ENCODE peak calls at places on chromosome 17, in six cellular contexts. S is heart left ventricle, B is A549, N is prostate gland, G is heart right ventricle, D is neural progenitor cell. H is an unnamed sample. For H3K4me1, the result is how much of the 10 kb centered on the place peaks cover.

GRCh38 chr17:27798376-27798775 is 2.0 kb downstream of the NOS2 start:
- DNase-seq in S (no peak), B (no peak), N (no peak), G (no peak), D (no peak), H (no peak)

GRCh38 chr17:83079766-83080616 is 582 bp downstream of the METRNL start:
- DNase-seq in S (no peak), B (peak), N (no peak), G (no peak), D (peak), H (peak)

GRCh38 chr17:36885161-36885735 is 52.0 kb upstream of the LHX1 start:
- DNase-seq in S (no peak), B (no peak), N (no peak), G (no peak), D (no peak), H (peak)

GRCh38 chr17:3892095-3892998 is 506 bp downstream of the CAMKK1 start:
- DNase-seq in S (peak), B (peak), N (peak), G (peak), D (peak), H (peak)

GRCh38 chr17:10216213-10216982 is 18.0 kb upstream of the GAS7 start:
- DNase-seq in S (no peak), B (no peak), N (no peak), G (no peak), D (peak), H (no peak)

GRCh38 chr17:7241047-7241733 is 1.1 kb downstream of the GABARAP start:
- DNase-seq in S (no peak), B (no peak), N (no peak), G (no peak), D (no peak), H (no peak)

GRCh38 chr17:79836952-79837887 is 2.0 kb downstream of the CBX4 start:
- DNase-seq in S (peak), B (peak), N (peak), G (peak), D (peak), H (peak)

GRCh38 chr17:74417178-74418045 is 14.5 kb upstream of the GPRC5C start:
- DNase-seq in S (no peak), B (peak), N (no peak), G (no peak), D (no peak), H (no peak)

GRCh38 chr17:76726231-76726765 is at the start of gene JMJD6:
- DNase-seq in S (peak), B (peak), N (peak), G (peak), D (peak), H (peak)

GRCh38 chr17:67671492-67671891 is 46.2 kb upstream of the NOL11 start:
- DNase-seq in S (no peak), B (no peak), N (peak), G (no peak), D (no peak), H (no peak)

GRCh38 chr17:65998675-65999074 is 193.3 kb downstream of the CEP112 start:
- DNase-seq in S (no peak), B (no peak), N (no peak), G (no peak), D (no peak), H (no peak)

GRCh38 chr17:64393000-64393402 is 2.3 kb upstream of the PECAM1 start:
- DNase-seq in S (no peak), B (no peak), N (no peak), G (no peak), D (no peak), H (no peak)

GRCh38 chr17:52244689-52245088 is 86.2 kb upstream of the CA10 start:
- DNase-seq in S (no peak), B (no peak), N (no peak), G (no peak), D (no peak), H (no peak)

GRCh38 chr17:36500745-36501225 is 14.3 kb downstream of the ZNHIT3 start:
- DNase-seq in S (no peak), B (no peak), N (no peak), G (no peak), D (no peak), H (no peak)

GRCh38 chr17:59825533-59826316 is 67.0 kb downstream of the TUBD1 start:
- DNase-seq in S (no peak), B (no peak), N (no peak), G (no peak), D (no peak), H (peak)

GRCh38 chr17:81332949-81333570 is 38.0 kb upstream of the SLC38A10 start:
- DNase-seq in S (no peak), B (no peak), N (no peak), G (no peak), D (no peak), H (no peak)
- H3K4me1 ChIP-seq in S (under half), B (half or more), N (under half), G (under half), D (under half), H (under half)

DNA sequence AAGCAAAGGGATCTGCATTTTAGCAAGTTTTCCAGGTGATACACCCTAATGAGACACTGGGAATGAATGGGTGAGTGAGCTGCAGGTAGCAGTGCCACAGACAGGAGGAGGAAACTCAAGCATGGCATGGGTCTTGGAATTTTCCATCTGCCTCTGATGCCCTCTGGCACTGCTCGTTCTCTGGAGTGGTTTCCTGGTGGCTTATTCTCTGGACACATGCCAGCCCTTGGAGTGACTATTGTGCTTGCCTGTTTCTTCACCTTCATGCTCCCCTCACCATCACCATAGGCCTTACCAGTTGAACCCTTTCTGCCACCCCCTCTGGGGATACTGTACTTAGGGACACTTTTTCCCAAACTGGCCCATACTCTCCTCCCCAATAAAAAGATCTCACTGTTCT is 1.6 kb downstream of the COASY start:
- DNase-seq in S (no peak), B (no peak), N (no peak), G (no peak), D (no peak), H (no peak)
- TF ChIP-seq CTCF in S (no peak), B (no peak), N (no peak), G (no peak), D (no peak), H (no peak)

GRCh38 chr17:40548982-40549680 is 16.1 kb downstream of the CCR7 start:
- DNase-seq in S (no peak), B (peak), N (no peak), G (no peak), D (no peak), H (no peak)
- H3K4me1 ChIP-seq in S (under half), B (half or more), N (under half), G (half or more), D (under half), H (under half)

GRCh38 chr17:80982426-80982974 is 9.1 kb upstream of the CHMP6 start:
- DNase-seq in S (no peak), B (no peak), N (no peak), G (no peak), D (no peak), H (no peak)

GRCh38 chr17:80986046-80986445 is 5.6 kb upstream of the CHMP6 start:
- DNase-seq in S (no peak), B (no peak), N (no peak), G (no peak), D (no peak), H (no peak)

GRCh38 chr17:80983545-80983944 is 8.1 kb upstream of the CHMP6 start:
- DNase-seq in S (no peak), B (no peak), N (no peak), G (no peak), D (no peak), H (no peak)

GRCh38 chr17:80986816-80987480 is 4.7 kb upstream of the CHMP6 start:
- DNase-seq in S (peak), B (no peak), N (no peak), G (peak), D (no peak), H (no peak)

DNA sequence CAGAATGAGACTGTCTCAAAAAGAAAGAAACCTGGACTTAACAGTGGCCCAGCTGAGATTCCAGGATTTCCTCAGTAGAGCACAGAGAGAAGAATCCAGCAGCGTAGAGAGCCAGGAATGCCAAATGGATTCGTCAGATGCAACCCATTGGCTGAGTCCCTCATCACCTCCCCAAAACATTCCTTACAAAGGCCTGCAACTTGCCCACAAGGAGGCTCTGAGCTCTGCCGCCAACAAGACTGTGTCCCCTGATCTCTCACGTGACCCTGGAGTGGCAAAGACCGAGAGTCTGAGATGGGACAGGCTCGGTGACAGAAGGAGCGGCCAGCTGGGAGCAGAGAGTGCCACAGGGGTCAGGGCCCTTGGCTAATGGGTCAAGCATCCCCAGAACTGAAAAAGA is 6.9 kb upstream of the CHMP6 start:
- DNase-seq in S (no peak), B (no peak), N (no peak), G (no peak), D (peak), H (peak)
- TF ChIP-seq CTCF in S (no peak), B (no peak), N (no peak), G (no peak), D (peak), H (peak)

DNA sequence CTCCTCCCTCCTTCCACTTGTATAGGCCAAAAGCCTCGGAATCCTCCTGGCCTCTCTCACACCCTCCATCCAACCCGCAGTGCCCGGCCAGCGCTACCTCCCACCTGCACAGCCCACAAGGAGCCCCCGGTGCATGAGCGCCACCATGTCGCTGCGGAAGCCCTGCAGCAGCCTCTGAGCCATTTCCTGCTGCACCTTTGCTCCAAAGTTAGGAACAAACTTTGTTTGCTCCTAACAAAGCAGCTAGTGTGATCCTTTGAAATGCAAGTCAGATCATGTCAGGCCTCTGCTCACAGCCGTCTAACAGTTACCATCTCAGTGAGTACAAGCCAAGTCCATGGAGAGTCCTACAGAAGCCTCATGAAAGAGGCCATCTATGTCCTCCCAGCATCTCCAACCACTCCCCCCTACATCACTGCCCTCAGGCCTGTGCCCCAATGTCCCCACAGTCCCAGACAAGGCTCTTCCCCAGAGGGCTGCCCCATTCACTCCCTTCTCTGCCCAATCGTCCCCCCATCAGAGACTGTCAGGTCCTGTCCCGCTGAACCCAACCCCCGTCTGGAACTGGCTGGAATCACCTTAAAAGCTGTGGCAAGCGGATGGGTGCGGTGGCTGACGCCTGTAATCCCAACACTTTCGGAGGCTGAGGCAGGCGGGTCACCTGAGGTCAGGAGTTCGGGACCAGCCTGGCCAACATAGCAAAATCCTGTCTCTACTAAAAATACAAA is 7.5 kb downstream of the DCAKD start:
- DNase-seq in S (no peak), B (no peak), N (peak), G (no peak), D (no peak), H (no peak)
- H3K4me1 ChIP-seq in S (under half), B (under half), N (under half), G (under half), D (under half), H (under half)

DNA sequence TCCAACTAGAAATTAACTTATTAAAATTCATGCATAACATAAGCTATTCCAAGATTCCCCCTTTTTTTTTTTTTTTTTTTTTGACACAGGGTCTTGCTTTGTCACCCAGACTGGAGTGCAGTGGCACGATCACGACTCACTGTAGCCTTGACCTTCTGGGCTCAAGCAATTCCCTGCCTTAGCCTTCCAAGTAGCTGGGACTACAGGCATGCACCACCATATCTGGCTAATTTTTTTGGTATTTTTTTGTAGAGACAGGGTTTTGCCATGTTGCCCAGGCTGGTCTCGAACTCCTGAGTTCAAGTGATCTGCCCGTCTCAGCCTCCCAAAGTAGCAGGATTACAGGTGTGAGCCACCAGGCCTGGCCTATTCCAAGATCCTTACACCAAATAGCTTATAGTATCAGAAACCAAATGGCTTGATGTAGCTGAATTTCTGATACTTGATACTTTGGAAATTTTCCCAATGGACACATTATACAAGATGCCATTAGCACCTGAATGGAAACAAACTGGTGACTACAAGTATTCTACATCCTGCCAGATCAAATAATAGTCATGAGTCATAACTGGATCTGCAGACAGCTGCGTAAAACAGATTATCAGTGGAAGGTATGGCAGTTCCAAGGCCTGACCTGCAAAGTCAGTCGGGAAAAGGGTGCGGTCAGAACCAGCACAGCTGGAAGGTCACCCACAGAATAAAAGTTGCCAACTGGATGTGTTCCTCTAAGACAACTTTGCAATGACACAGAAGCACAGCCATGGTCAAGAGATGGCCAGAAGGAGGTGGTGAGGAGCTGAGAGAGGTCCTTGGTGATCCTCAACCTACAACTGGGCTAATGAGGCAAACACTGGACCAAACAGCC is 14.5 kb downstream of the TUBG1 start:
- DNase-seq in S (no peak), B (peak), N (peak), G (no peak), D (no peak), H (no peak)
- TF ChIP-seq CTCF in S (no peak), B (peak), N (no peak), G (no peak), D (no peak), H (no peak)

DNA sequence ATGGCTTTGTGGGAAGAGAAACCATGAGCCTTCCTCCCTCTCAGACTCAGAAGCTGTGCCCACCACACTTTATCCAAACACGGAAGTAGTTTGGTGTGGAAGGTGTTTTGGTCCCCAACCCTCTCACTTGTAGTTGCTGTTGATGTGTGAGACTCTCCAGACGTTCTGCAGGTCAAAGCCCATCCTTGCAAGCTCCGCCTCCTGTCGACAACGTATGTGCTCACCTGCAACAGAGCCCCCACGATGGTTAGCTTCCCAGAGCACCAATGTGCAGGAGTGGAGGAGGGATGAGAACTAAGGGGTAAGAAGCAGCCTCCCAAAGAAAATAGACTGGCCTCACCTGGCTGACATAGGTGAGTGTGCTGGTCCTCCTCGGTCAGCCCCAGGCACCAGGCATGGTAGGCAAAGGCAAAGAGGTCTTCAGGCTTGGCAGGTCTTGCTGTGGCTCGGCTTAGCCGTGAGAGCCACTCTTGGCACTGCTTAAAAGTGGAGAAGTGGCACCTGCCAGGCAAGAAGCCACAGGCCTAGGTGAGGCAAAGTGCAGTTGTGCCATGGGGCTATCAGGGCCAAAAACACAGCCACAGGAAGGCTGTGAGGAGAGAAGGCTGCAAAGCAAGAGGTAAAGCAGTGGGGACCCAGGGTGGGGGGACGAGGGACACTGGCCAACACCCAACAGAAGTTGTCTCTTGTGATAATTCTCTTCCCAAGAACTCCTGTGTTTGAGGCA is 5.9 kb downstream of the MTMR4 start:
- DNase-seq in S (no peak), B (no peak), N (no peak), G (no peak), D (no peak), H (peak)
- H3K4me1 ChIP-seq in S (under half), B (under half), N (under half), G (under half), D (under half), H (under half)

GRCh38 chr17:35244345-35245195 is 1.7 kb downstream of the SLFN5 start:
- DNase-seq in S (peak), B (peak), N (peak), G (peak), D (peak), H (peak)

GRCh38 chr17:35241520-35241919 is 1.4 kb upstream of the SLFN5 start:
- DNase-seq in S (no peak), B (no peak), N (no peak), G (no peak), D (no peak), H (no peak)

GRCh38 chr17:35243459-35244204 is 760 bp downstream of the SLFN5 start:
- DNase-seq in S (peak), B (peak), N (peak), G (peak), D (peak), H (peak)

GRCh38 chr17:35242158-35242804 is 591 bp upstream of the SLFN5 start:
- DNase-seq in S (peak), B (peak), N (peak), G (peak), D (peak), H (peak)

DNA sequence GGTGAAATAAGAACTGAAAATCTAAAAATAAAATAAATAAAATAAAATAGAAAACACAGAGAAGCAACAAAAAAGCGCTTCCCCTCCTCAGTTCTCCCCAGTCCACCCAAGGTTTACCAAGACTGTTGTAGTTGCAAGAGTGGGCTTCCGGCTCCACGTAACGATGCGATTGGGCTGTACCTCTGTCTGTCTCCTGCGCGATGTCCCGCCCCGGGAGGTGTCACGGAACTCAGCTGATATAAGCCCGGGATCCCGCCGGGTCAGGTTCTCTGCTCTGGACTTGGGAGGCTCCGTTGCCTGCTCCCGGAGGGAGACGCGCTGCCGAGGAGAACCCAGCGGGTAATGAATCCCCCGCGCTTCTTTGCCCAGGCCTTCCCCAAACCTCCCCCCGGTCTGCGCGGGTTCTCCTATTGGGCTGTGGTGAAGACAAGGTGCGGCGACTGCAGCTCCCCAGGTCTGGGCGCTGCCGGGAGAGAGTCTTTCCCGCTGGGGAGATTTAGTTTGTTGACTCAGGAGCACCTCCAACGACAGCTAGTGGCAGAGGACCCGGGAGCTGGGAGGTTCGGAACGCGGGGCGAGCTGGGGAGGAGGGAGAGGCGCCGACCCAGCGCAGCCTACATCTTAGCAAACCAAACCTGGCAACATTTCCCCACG is at the start of gene SLFN5:
- DNase-seq in S (peak), B (peak), N (peak), G (peak), D (peak), H (peak)
- TF ChIP-seq CTCF in S (no peak), B (no peak), N (no peak), G (no peak), D (no peak), H (no peak)

DNA sequence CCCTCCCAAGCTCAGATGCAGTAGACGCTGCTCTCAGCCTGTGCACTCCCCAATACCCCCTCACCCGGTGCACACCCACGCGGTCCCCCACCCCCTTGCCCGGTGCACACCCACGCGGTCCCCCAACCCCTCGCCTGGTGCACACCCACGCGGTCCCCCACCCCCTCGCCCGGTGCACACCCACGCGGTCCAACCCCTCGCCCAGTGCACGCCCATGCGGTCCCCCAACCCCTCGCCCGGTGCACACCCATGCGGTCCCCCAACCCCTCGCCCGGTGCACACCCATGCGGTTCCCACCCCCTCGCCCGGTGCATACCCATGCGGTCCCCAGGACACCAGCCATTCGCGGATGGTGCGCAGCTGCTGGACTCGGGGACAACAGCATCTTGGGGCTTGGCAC is 19.9 kb upstream of the CYTH1 start:
- DNase-seq in S (no peak), B (no peak), N (no peak), G (no peak), D (no peak), H (no peak)
- H3K4me1 ChIP-seq in S (under half), B (under half), N (under half), G (under half), D (under half), H (under half)

GRCh38 chr17:34852614-34853013 is 108.6 kb downstream of the CCT6B start:
- DNase-seq in S (no peak), B (no peak), N (no peak), G (no peak), D (no peak), H (no peak)
- TF ChIP-seq CTCF in S (no peak), B (no peak), N (no peak), G (no peak), D (peak), H (no peak)

H was measured in cardiac muscle cell.